ENCODE peak calls at places on chromosomes 13 and 19, in seven cellular contexts. X is activated gamma-delta T cell treated with Interleukin-2 at 50 U/mL for 16 hours, L is adipocyte, U is endodermal cell, T is erythroblast, K is renal cortical epithelial cell, H is EL. B is an unnamed sample.

GRCh38 chr13:100063333-100063732 is 25.6 kb upstream of the PCCA start:
- DNase-seq in X (no peak), K (peak; percentile 72), L (peak; percentile 14), H (no peak), U (no peak), T (no peak), B (no peak)

GRCh38 chr19:33724723-33725060 is 72.0 kb upstream of the KCTD15 start:
- DNase-seq in L (no peak), K (no peak), X (no peak), T (no peak), U (no peak), H (no peak), B (no peak)

GRCh38 chr19:47994209-47994802 is at the start of gene ELSPBP1:
- DNase-seq in K (peak; percentile 25), U (no peak), L (no peak), X (no peak), H (no peak), T (no peak), B (no peak)

GRCh38 chr13:106403280-106403679 is 132.2 kb downstream of the EFNB2 start:
- DNase-seq in X (no peak), U (no peak), K (no peak), L (no peak), H (no peak), T (no peak), B (no peak)

GRCh38 chr13:113116206-113116800 is 6.3 kb upstream of the F10 start:
- DNase-seq in X (no peak), H (no peak), K (no peak), U (peak; percentile 24), L (no peak), T (no peak), B (no peak)

GRCh38 chr13:111893071-111893606 is 173.8 kb upstream of the SOX1 start:
- DNase-seq in X (no peak), L (no peak), T (no peak), H (no peak), U (peak; percentile 97), K (no peak), B (no peak)

GRCh38 chr19:47495478-47496372 is 11.7 kb upstream of the KPTN start:
- DNase-seq in L (no peak), T (peak; percentile 28), U (no peak), X (no peak), H (no peak), K (no peak), B (no peak)

GRCh38 chr13:24672141-24673132 is 7.8 kb upstream of the ATP12A start:
- DNase-seq in T (no peak), X (no peak), L (no peak), U (peak; percentile 36), H (no peak), K (peak; percentile 70), B (no peak)

GRCh38 chr13:65456150-65456912 is 1773.8 kb downstream of the PCDH9 start:
- DNase-seq in X (no peak), H (no peak), T (no peak), L (no peak), U (no peak), K (no peak), B (peak; percentile 6)

GRCh38 chr19:5960005-5961001 is 17.6 kb downstream of the RANBP3 start:
- DNase-seq in T (no peak), K (no peak), L (no peak), U (no peak), H (no peak), X (no peak), B (peak; percentile 56)

GRCh38 chr19:1258707-1259205 is 10.4 kb downstream of the MIDN start:
- DNase-seq in L (no peak), T (no peak), U (no peak), H (no peak), K (no peak), X (no peak), B (no peak)

GRCh38 chr13:59368652-59369051 is 795.1 kb downstream of the DIAPH3 start:
- DNase-seq in K (no peak), H (no peak), X (no peak), U (no peak), T (no peak), L (no peak), B (no peak)

GRCh38 chr19:18396471-18397241 is 766 bp downstream of the LRRC25 start:
- DNase-seq in T (no peak), L (no peak), X (no peak), H (no peak), K (no peak), U (no peak), B (no peak)

GRCh38 chr19:4144666-4145261 is 8.7 kb upstream of the CREB3L3 start:
- DNase-seq in L (peak; percentile 49), X (no peak), H (peak; percentile 50), K (no peak), U (no peak), T (peak; percentile 70), B (no peak)

GRCh38 chr13:85806553-85807175 is 7.4 kb upstream of the SLITRK6 start:
- DNase-seq in T (peak; percentile 76), K (peak; percentile 47), X (no peak), H (peak; percentile 55), L (peak; percentile 85), U (no peak), B (peak; percentile 64)

GRCh38 chr19:8877854-8878705 is 45.9 kb downstream of the MBD3L1 start:
- DNase-seq in K (no peak), L (no peak), T (no peak), H (no peak), U (peak; percentile 51), X (no peak), B (no peak)

GRCh38 chr13:51995677-51996551 is 15.3 kb downstream of the ATP7B start:
- DNase-seq in U (peak; percentile 60), L (peak; percentile 26), T (peak; percentile 29), K (no peak), X (no peak), H (no peak), B (no peak)

GRCh38 chr13:40352385-40352778 is 314.1 kb downstream of the FOXO1 start:
- DNase-seq in T (no peak), X (no peak), K (no peak), L (no peak), H (no peak), U (no peak), B (no peak)

GRCh38 chr13:34155931-34156607 is 338.1 kb downstream of the RFC3 start:
- DNase-seq in U (peak; percentile 53), X (no peak), L (peak; percentile 79), K (peak; percentile 52), T (no peak), H (peak; percentile 81), B (no peak)

GRCh38 chr19:33767898-33768413 is 28.7 kb upstream of the KCTD15 start:
- DNase-seq in K (no peak), H (no peak), X (no peak), U (peak; percentile 96), T (peak; percentile 41), L (peak; percentile 46), B (no peak)

GRCh38 chr19:52028027-52028779 is at the start of gene ZNF614:
- DNase-seq in X (peak; percentile 79), H (peak; percentile 89), U (peak; percentile 94), K (peak; percentile 74), T (peak; percentile 91), L (peak; percentile 96), B (peak; percentile 82)

GRCh38 chr19:44617481-44617880 is 4.1 kb downstream of the IGSF23 start:
- DNase-seq in X (no peak), H (no peak), K (peak; percentile 77), L (no peak), T (no peak), U (no peak), B (no peak)

GRCh38 chr13:51814825-51815650 is 11.1 kb upstream of the DHRS12 start:
- DNase-seq in T (peak; percentile 84), H (peak; percentile 63), X (peak; percentile 75), K (peak; percentile 64), L (peak; percentile 82), U (peak; percentile 93), B (peak; percentile 65)

GRCh38 chr13:61950828-61951227 is 535.2 kb upstream of the PCDH20 start:
- DNase-seq in T (no peak), U (no peak), X (no peak), H (no peak), L (no peak), K (no peak), B (no peak)

GRCh38 chr19:44344255-44344654 is 12.2 kb downstream of the ZNF112 start:
- DNase-seq in X (no peak), T (no peak), U (no peak), K (no peak), H (no peak), L (no peak), B (no peak)

GRCh38 chr19:1599460-1599846 is 5.8 kb downstream of the UQCR11 start:
- DNase-seq in X (no peak), H (no peak), U (no peak), K (no peak), L (no peak), T (no peak), B (no peak)

GRCh38 chr13:94494021-94494420 is 14.5 kb upstream of the DCT start:
- DNase-seq in X (no peak), K (no peak), T (no peak), H (no peak), L (no peak), U (no peak), B (peak; percentile 65)

GRCh38 chr13:32261567-32261966 is 53.6 kb downstream of the ZAR1L start:
- DNase-seq in L (peak; percentile 73), X (no peak), H (peak; percentile 83), U (no peak), K (peak; percentile 33), T (peak; percentile 41), B (peak; percentile 42)

GRCh38 chr19:18682807-18683108 is 722 bp upstream of the CRTC1 start:
- DNase-seq in H (no peak), T (no peak), U (no peak), L (no peak), X (no peak), K (no peak), B (no peak)

GRCh38 chr19:47651691-47652090 is 42.8 kb downstream of the BICRA start:
- DNase-seq in U (peak; percentile 60), X (no peak), H (no peak), T (no peak), L (no peak), K (no peak), B (no peak)

GRCh38 chr13:62294210-62294609 is 878.6 kb upstream of the PCDH20 start:
- DNase-seq in X (no peak), T (no peak), U (no peak), H (no peak), L (peak; percentile 14), K (peak; percentile 11), B (no peak)

GRCh38 chr13:99766641-99767045 is 204.9 kb downstream of the ZIC5 start:
- DNase-seq in L (no peak), T (no peak), X (no peak), K (peak; percentile 7), H (peak; percentile 2), U (peak; percentile 77), B (no peak)

GRCh38 chr19:48992571-48993174 is 436 bp downstream of the GYS1 start:
- DNase-seq in K (no peak), L (peak; percentile 35), T (no peak), H (no peak), U (no peak), X (no peak), B (no peak)

GRCh38 chr13:113947321-113948033 is 26.4 kb downstream of the C13orf46 start:
- DNase-seq in U (peak; percentile 74), T (peak; percentile 39), L (no peak), X (no peak), K (peak; percentile 22), H (peak; percentile 42), B (no peak)

GRCh38 chr13:37944476-37945442 is 75.2 kb upstream of the TRPC4 start:
- DNase-seq in L (peak; percentile 7), X (no peak), U (peak; percentile 47), K (peak; percentile 13), H (no peak), T (no peak), B (no peak)

GRCh38 chr19:7007859-7008258 is 13.4 kb downstream of the MBD3L2B start:
- DNase-seq in K (no peak), T (no peak), U (no peak), L (no peak), H (no peak), X (no peak), B (no peak)

GRCh38 chr19:34963531-34964406 is at the start of gene ZNF792:
- DNase-seq in T (no peak), L (peak; percentile 78), H (peak; percentile 63), K (no peak), X (peak; percentile 43), U (peak; percentile 91), B (peak; percentile 81)

GRCh38 chr13:23945612-23946011 is 48.3 kb upstream of the C1QTNF9B start:
- DNase-seq in H (no peak), T (no peak), L (no peak), K (no peak), U (no peak), X (no peak), B (no peak)

B was measured in NCI-H345.